ENCODE peak calls at places on chromosomes 5 and 9, in nine cellular contexts. F, C, I, H, K, O, T, X and A are unnamed samples.

GRCh38 chr5:38938424-38938823 is 92.6 kb downstream of the OSMR start:
- DNase-seq in F (no peak), C (no peak), I (no peak), H (no peak), K (no peak), O (no peak), T (no peak), X (peak), A (no peak)

GRCh38 chr9:136304981-136305380 is 1.1 kb upstream of the CCDC187 start:
- DNase-seq in F (no peak), C (no peak), I (no peak), H (no peak), K (no peak), O (no peak), T (no peak), X (no peak), A (no peak)

GRCh38 chr5:133938039-133938821 is 30.2 kb downstream of the C5orf15 start:
- DNase-seq in F (peak), C (no peak), I (no peak), H (no peak), K (no peak), O (no peak), T (no peak), X (peak), A (peak)

GRCh38 chr5:127746756-127747155 is 43.6 kb downstream of the CCDC192 start:
- DNase-seq in F (no peak), C (no peak), I (peak), H (no peak), K (no peak), O (peak), T (no peak), X (peak), A (peak)

GRCh38 chr5:65916636-65917035 is 9.7 kb upstream of the ERBIN start:
- DNase-seq in F (no peak), C (no peak), I (no peak), H (no peak), K (no peak), O (no peak), T (no peak), X (no peak), A (no peak)

GRCh38 chr5:32170303-32171170 is 3.6 kb downstream of the GOLPH3 start:
- DNase-seq in F (no peak), C (no peak), I (peak), H (no peak), K (no peak), O (no peak), T (peak), X (peak), A (peak)

GRCh38 chr5:128579111-128579510 is 41.1 kb upstream of the FBN2 start:
- DNase-seq in F (no peak), C (no peak), I (peak), H (peak), K (no peak), O (peak), T (no peak), X (peak), A (no peak)

GRCh38 chr9:27341545-27342294 is 44.8 kb upstream of the EQTN start:
- DNase-seq in F (no peak), C (no peak), I (no peak), H (no peak), K (no peak), O (no peak), T (no peak), X (no peak), A (no peak)

GRCh38 chr9:91196103-91196761 is 165.5 kb downstream of the AUH start:
- DNase-seq in F (no peak), C (no peak), I (no peak), H (no peak), K (no peak), O (no peak), T (no peak), X (peak), A (no peak)

GRCh38 chr9:99118782-99119466 is 14.0 kb downstream of the TGFBR1 start:
- DNase-seq in F (no peak), C (no peak), I (no peak), H (no peak), K (no peak), O (no peak), T (no peak), X (no peak), A (no peak)

GRCh38 chr5:20476016-20476415 is 488.0 kb upstream of the CDH18 start:
- DNase-seq in F (no peak), C (no peak), I (no peak), H (no peak), K (no peak), O (no peak), T (no peak), X (no peak), A (no peak)

GRCh38 chr9:22037954-22038690 is 29.0 kb upstream of the CDKN2B start:
- DNase-seq in F (no peak), C (no peak), I (no peak), H (no peak), K (no peak), O (peak), T (no peak), X (peak), A (peak)

GRCh38 chr5:133292300-133292699 is 240.5 kb downstream of the HSPA4 start:
- DNase-seq in F (no peak), C (no peak), I (peak), H (peak), K (no peak), O (no peak), T (no peak), X (no peak), A (no peak)

GRCh38 chr5:7874639-7875038 is 5.7 kb downstream of the MTRR start:
- DNase-seq in F (no peak), C (no peak), I (no peak), H (no peak), K (no peak), O (no peak), T (no peak), X (no peak), A (no peak)

GRCh38 chr5:136192526-136193395 is at the start of gene SMIM32:
- DNase-seq in F (peak), C (peak), I (no peak), H (no peak), K (no peak), O (no peak), T (no peak), X (peak), A (peak)

GRCh38 chr9:4905135-4905490 is 80.0 kb upstream of the JAK2 start:
- DNase-seq in F (no peak), C (no peak), I (no peak), H (no peak), K (no peak), O (no peak), T (peak), X (no peak), A (no peak)

GRCh38 chr9:4985376-4986266 is 549 bp downstream of the JAK2 start:
- DNase-seq in F (peak), C (no peak), I (peak), H (no peak), K (no peak), O (peak), T (no peak), X (peak), A (peak)

GRCh38 chr9:108052431-108053080 is 563.0 kb upstream of the KLF4 start:
- DNase-seq in F (no peak), C (no peak), I (peak), H (no peak), K (no peak), O (no peak), T (no peak), X (no peak), A (no peak)

GRCh38 chr9:97529363-97530076 is 28.1 kb downstream of the TMOD1 start:
- DNase-seq in F (no peak), C (no peak), I (peak), H (no peak), K (no peak), O (no peak), T (peak), X (peak), A (no peak)

GRCh38 chr5:32413466-32414263 is 30.9 kb downstream of the ZFR start:
- DNase-seq in F (no peak), C (no peak), I (no peak), H (no peak), K (no peak), O (no peak), T (no peak), X (no peak), A (peak)

GRCh38 chr5:72633041-72633445 is 125.8 kb upstream of the ZNF366 start:
- DNase-seq in F (no peak), C (no peak), I (no peak), H (no peak), K (no peak), O (no peak), T (no peak), X (peak), A (no peak)

GRCh38 chr5:64518784-64519183 is 13.0 kb downstream of the RGS7BP start:
- DNase-seq in F (no peak), C (no peak), I (no peak), H (no peak), K (no peak), O (no peak), T (no peak), X (no peak), A (no peak)

GRCh38 chr5:39891376-39891775 is 466.6 kb upstream of the DAB2 start:
- DNase-seq in F (no peak), C (no peak), I (peak), H (no peak), K (no peak), O (no peak), T (no peak), X (peak), A (peak)

GRCh38 chr9:111743275-111743674 is 51.5 kb downstream of the SHOC1 start:
- DNase-seq in F (no peak), C (no peak), I (peak), H (peak), K (no peak), O (peak), T (no peak), X (peak), A (peak)

GRCh38 chr5:67674256-67674655 is 477.7 kb upstream of the CD180 start:
- DNase-seq in F (no peak), C (no peak), I (no peak), H (no peak), K (no peak), O (no peak), T (no peak), X (no peak), A (no peak)

GRCh38 chr9:133032171-133032570 is 1.4 kb downstream of the GTF3C5 start:
- DNase-seq in F (no peak), C (no peak), I (no peak), H (no peak), K (no peak), O (no peak), T (no peak), X (no peak), A (no peak)

GRCh38 chr5:135038829-135039525 is 4.9 kb upstream of the PITX1 start:
- DNase-seq in F (no peak), C (no peak), I (no peak), H (no peak), K (no peak), O (no peak), T (no peak), X (no peak), A (no peak)

GRCh38 chr5:112227911-112228631 is 191.0 kb downstream of the EPB41L4A start:
- DNase-seq in F (no peak), C (no peak), I (no peak), H (no peak), K (no peak), O (peak), T (no peak), X (peak), A (no peak)

GRCh38 chr5:113489299-113489698 is 1.0 kb upstream of the MCC start:
- DNase-seq in F (peak), C (no peak), I (peak), H (peak), K (peak), O (peak), T (no peak), X (peak), A (peak)

GRCh38 chr5:27682600-27682999 is 644.2 kb upstream of the CDH9 start:
- DNase-seq in F (peak), C (no peak), I (peak), H (no peak), K (no peak), O (peak), T (no peak), X (peak), A (no peak)

GRCh38 chr9:129894106-129894823 is 59.0 kb downstream of the USP20 start:
- DNase-seq in F (no peak), C (no peak), I (no peak), H (no peak), K (no peak), O (no peak), T (no peak), X (no peak), A (no peak)

GRCh38 chr5:683619-684481 is 9.3 kb downstream of the TPPP start:
- DNase-seq in F (no peak), C (no peak), I (no peak), H (no peak), K (no peak), O (no peak), T (no peak), X (no peak), A (no peak)

GRCh38 chr9:119029876-119030275 is 339.4 kb downstream of the BRINP1 start:
- DNase-seq in F (no peak), C (no peak), I (no peak), H (no peak), K (no peak), O (no peak), T (no peak), X (no peak), A (no peak)

GRCh38 chr5:39080168-39080567 is 6.0 kb upstream of the RICTOR start:
- DNase-seq in F (no peak), C (no peak), I (no peak), H (no peak), K (no peak), O (no peak), T (no peak), X (no peak), A (peak)

GRCh38 chr9:98442114-98442513 is 186.7 kb upstream of the TBC1D2 start:
- DNase-seq in F (no peak), C (no peak), I (no peak), H (no peak), K (no peak), O (no peak), T (no peak), X (no peak), A (no peak)

GRCh38 chr5:6365977-6366590 is 12.3 kb downstream of the MED10 start:
- DNase-seq in F (no peak), C (no peak), I (no peak), H (no peak), K (no peak), O (no peak), T (no peak), X (no peak), A (no peak)

GRCh38 chr5:163347671-163348070 is 89.7 kb upstream of the CCNG1 start:
- DNase-seq in F (peak), C (peak), I (peak), H (peak), K (peak), O (peak), T (peak), X (peak), A (peak)

GRCh38 chr5:137960141-137960540 is 70.9 kb downstream of the PKD2L2 start:
- DNase-seq in F (no peak), C (no peak), I (no peak), H (no peak), K (no peak), O (no peak), T (no peak), X (peak), A (no peak)

GRCh38 chr5:136011427-136012001 is 17.3 kb upstream of the TGFBI start:
- DNase-seq in F (peak), C (no peak), I (peak), H (no peak), K (no peak), O (peak), T (no peak), X (peak), A (peak)